ENCODE peak calls at places on chromosomes 7 and 10, in four cellular contexts. M is GM12878, S is H1, B is K562. L is an unnamed sample.
A peak's percentile ranks its signal among the peaks of the same experiment; 100 is the strongest.

GRCh38 chr10:113916053-113916452 is 61.6 kb downstream of the NHLRC2 start:
- DNase-seq in M (no peak), S (no peak), B (no peak), L (no peak)

GRCh38 chr10:47036771-47037170 is 125.5 kb downstream of the PTPN20 start:
- DNase-seq in M (no peak), S (no peak), B (no peak), L (no peak)

GRCh38 chr10:130742936-130743675 is 568.4 kb downstream of the TCERG1L start:
- DNase-seq in M (no peak), S (peak; percentile 51), B (no peak), L (no peak)

GRCh38 chr10:24974978-24975377 is 22.6 kb upstream of the PRTFDC1 start:
- DNase-seq in M (no peak), S (no peak), B (no peak), L (peak; percentile 74)

GRCh38 chr10:4343798-4344370 is 482.1 kb upstream of the AKR1E2 start:
- DNase-seq in M (no peak), S (no peak), B (no peak), L (peak; percentile 35)

GRCh38 chr7:138237995-138238394 is 161.7 kb downstream of the AKR1D1 start:
- DNase-seq in M (no peak), S (no peak), B (no peak), L (no peak)

GRCh38 chr7:129829677-129830631 is 122.8 kb downstream of the UBE2H start:
- DNase-seq in M (no peak), S (peak; percentile 59), B (peak; percentile 91), L (peak; percentile 81)

GRCh38 chr7:112103246-112103645 is 103.0 kb downstream of the DOCK4 start:
- DNase-seq in M (no peak), S (no peak), B (no peak), L (peak; percentile 56)

GRCh38 chr10:111086602-111087001 is 9.8 kb downstream of the ADRA2A start:
- DNase-seq in M (no peak), S (no peak), B (no peak), L (no peak)

GRCh38 chr10:7410306-7410799 is 481 bp downstream of the SFMBT2 start:
- DNase-seq in M (no peak), S (no peak), B (peak; percentile 42), L (peak; percentile 10)

GRCh38 chr10:7408003-7408493 is 2.8 kb downstream of the SFMBT2 start:
- DNase-seq in M (no peak), S (no peak), B (peak; percentile 20), L (no peak)

GRCh38 chr10:7408494-7409044 is 2.3 kb downstream of the SFMBT2 start:
- DNase-seq in M (no peak), S (no peak), B (peak; percentile 79), L (peak; percentile 17)

GRCh38 chr10:7409732-7410168 is 1.1 kb downstream of the SFMBT2 start:
- DNase-seq in M (no peak), S (no peak), B (peak; percentile 29), L (no peak)

GRCh38 chr10:7409045-7409731 is 1.6 kb downstream of the SFMBT2 start:
- DNase-seq in M (peak; percentile 51), S (no peak), B (peak; percentile 71), L (no peak)
- TF ChIP-seq CHD1 in M (no peak), S (no peak), B (no peak), L (no peak)

DNA sequence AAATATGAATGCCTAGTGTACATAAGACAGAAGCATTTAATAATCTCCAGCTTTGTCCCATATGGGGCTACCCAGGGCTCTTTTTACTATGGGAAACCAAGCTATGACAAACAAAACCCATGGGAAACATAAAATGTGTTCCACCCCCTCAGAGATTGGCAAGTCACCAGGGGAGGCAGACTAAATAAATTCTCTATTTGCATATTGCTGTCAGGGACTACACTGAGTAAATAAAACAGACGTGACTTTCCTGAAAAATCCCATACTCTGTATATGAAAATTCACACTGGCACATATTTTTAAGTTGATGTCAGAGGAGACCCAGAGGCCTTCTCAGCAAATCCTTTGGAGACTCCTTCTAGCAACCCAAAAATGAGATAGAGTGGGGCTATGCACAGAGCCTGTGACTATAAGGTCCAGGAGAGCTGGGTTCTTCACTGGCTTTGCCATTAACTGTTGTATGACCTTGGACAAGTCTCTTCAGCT is 44.0 kb upstream of the HPSE2 start:
- DNase-seq in M (no peak), S (no peak), B (no peak), L (peak; percentile 33)
- TF ChIP-seq CHD1 in M (no peak), S (no peak), B (no peak), L (no peak)

DNA sequence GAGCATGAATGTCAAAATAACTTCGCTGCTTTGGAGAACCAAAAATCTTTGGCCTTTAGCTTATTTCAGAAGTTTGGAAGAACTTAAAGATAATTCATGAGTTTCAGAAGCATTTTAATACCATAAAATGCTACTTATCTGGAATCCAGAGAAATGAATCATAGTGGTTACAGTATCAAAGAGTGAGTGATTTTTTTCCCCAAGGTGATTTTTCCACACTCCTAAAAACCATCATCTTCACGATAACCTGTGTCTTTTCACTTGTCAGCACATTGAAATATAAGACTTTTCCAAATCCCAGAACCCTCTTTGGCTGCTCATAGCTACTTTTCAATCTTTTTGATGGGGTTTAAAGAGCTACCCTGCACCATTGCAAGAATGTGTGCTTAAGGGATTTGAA is 134.7 kb downstream of the BICC1 start:
- DNase-seq in M (no peak), S (no peak), B (no peak), L (no peak)
- TF ChIP-seq CHD1 in M (no peak), S (no peak), B (no peak), L (no peak)

GRCh38 chr7:43834463-43835251 is 34.7 kb downstream of the MRPS24 start:
- DNase-seq in M (peak; percentile 73), S (no peak), B (peak; percentile 24), L (peak; percentile 40)

GRCh38 chr7:43843276-43843675 is 26.0 kb downstream of the MRPS24 start:
- DNase-seq in M (no peak), S (no peak), B (no peak), L (no peak)

GRCh38 chr7:43838201-43838659 is 31.1 kb downstream of the MRPS24 start:
- DNase-seq in M (no peak), S (no peak), B (no peak), L (no peak)
- TF ChIP-seq CHD1 in M (no peak), S (no peak), B (no peak), L (no peak)

DNA sequence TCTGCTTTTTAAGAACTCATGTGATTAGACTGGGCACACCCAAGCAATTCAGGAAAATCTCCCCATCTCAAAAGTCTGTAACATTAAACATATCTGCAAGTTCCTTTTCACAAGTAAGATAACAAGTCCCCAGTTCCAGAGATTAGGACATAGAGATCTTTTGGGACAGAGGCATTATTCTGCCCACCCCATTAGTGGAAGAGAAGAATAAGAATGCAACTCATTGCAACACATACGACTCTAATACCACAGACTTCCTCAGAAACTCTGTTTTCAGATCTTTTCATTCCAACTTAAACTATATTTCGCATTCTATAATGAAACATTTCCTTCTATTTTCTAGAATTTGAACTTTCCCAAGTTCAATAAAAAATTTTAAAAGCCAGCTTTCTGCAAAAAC is 137.7 kb downstream of the SEMA3C start:
- DNase-seq in M (no peak), S (no peak), B (no peak), L (no peak)
- TF ChIP-seq CHD1 in M (no peak), S (no peak), B (no peak), L (no peak)

GRCh38 chr10:36236341-36236740 is 594.2 kb upstream of the FZD8 start:
- DNase-seq in M (no peak), S (no peak), B (no peak), L (no peak)
- TF ChIP-seq CHD1 in M (no peak), S (no peak), B (no peak), L (no peak)

GRCh38 chr10:90138844-90139243 is 437.5 kb downstream of the KIF20B start:
- DNase-seq in M (no peak), S (no peak), B (no peak), L (no peak)
- TF ChIP-seq CHD1 in M (no peak), S (no peak), B (no peak), L (no peak)

DNA sequence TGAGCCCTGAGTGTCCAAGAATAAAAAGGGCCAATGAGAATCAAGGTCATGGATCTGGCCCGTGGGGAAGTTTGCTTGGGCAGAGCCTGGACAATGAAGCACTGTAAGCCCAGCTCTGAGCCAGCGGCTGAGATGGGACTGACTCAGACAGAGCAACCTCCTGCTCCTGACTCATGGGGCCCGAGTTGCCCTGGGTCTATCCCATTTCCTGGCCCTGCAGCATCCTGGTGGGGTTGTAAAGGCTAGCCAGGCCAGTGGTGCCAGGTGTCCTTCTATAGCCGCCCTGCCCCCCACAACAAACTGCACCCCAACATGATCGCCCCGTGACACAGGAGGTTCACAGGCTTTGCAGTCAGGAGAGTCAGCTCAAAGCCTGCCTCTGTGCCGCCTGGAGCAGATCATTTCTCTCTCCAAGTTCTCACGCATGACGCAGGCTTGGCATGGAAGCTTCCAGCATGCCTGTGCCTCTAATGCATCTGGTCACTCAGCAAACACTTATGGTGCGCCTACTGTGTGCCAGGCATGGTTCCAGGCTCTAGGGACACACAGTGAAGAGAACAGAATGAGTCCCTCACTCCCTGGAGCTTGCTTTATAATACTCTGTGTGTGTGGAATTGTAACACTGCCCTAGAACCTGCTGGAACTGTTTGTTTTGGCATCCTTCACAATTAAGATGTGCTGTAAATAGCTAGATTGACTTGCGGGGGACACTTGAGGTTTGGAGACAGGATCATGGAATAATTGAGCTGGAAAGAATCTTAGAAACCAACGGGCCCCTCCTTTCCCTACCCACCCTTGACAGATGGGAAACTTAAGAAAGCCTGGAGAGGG is 4.9 kb upstream of the MYH16 start:
- DNase-seq in M (no peak), S (no peak), B (no peak), L (peak; percentile 94)
- TF ChIP-seq CHD1 in M (no peak), S (no peak), B (no peak), L (no peak)

GRCh38 chr10:79444243-79445119 is 943 bp downstream of the ZCCHC24 start:
- DNase-seq in M (no peak), S (no peak), B (peak; percentile 75), L (peak; percentile 68)
- TF ChIP-seq CHD1 in M (no peak), S (no peak), B (peak; percentile 81), L (no peak)

DNA sequence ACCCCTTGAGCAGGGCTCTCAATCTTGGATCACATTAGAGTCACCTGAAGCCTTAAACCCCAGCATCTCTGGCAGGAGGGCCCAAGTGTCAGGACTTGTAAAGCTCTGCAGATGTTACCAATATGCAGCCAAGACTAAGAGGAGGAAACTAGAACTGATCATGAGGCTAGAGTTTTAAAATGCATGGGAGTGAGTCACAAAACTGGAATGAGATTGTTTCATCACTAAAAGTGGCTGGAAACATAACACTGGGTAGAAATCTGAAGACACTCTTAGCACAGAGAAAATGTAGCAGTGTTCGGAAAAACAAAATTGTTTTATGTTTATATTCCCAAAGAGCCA is 63.3 kb upstream of the GHITM start:
- DNase-seq in M (no peak), S (no peak), B (no peak), L (peak; percentile 70)
- TF ChIP-seq CHD1 in M (no peak), S (no peak), B (no peak), L (no peak)